ENCODE peak calls at places on chromosome 3, in six cellular contexts. B is psoas muscle, N is GM12878, L is endodermal cell, A is H1, R is K562. D is an unnamed sample.

GRCh38 chr3:104907507-104907906 is 459.2 kb upstream of the ALCAM start:
- DNase-seq in B (no peak), N (no peak), L (no peak), A (no peak), R (no peak), D (no peak)

GRCh38 chr3:197186887-197187588 is 111.4 kb downstream of the DLG1 start:
- DNase-seq in B (no peak), N (peak), L (no peak), A (no peak), R (peak), D (no peak)

GRCh38 chr3:128497305-128498126 is 4.5 kb upstream of the GATA2 start:
- DNase-seq in B (peak), N (no peak), L (peak), A (no peak), R (peak), D (peak)

GRCh38 chr3:188123170-188123920 is 30.6 kb upstream of the LPP start:
- DNase-seq in B (no peak), N (no peak), L (no peak), A (no peak), R (no peak), D (no peak)

GRCh38 chr3:5006755-5007202 is 27.5 kb downstream of the BHLHE40 start:
- DNase-seq in B (no peak), N (peak), L (peak), A (no peak), R (no peak), D (peak)

GRCh38 chr3:78496458-78496857 is 1271.3 kb downstream of the ROBO1 start:
- DNase-seq in B (no peak), N (no peak), L (no peak), A (no peak), R (no peak), D (no peak)

GRCh38 chr3:78459751-78460150 is 1308.0 kb downstream of the ROBO1 start:
- DNase-seq in B (no peak), N (no peak), L (no peak), A (no peak), R (no peak), D (no peak)

GRCh38 chr3:135869439-135870105 is 96.0 kb upstream of the PPP2R3A start:
- DNase-seq in B (no peak), N (no peak), L (no peak), A (no peak), R (no peak), D (no peak)

GRCh38 chr3:48709051-48709461 is 8.0 kb downstream of the IP6K2 start:
- DNase-seq in B (no peak), N (no peak), L (no peak), A (no peak), R (no peak), D (no peak)

GRCh38 chr3:100833483-100833882 is 124.2 kb downstream of the TFG start:
- DNase-seq in B (no peak), N (no peak), L (no peak), A (no peak), R (no peak), D (no peak)

GRCh38 chr3:14549256-14549931 is 9.3 kb upstream of the GRIP2 start:
- DNase-seq in B (peak), N (no peak), L (no peak), A (no peak), R (peak), D (no peak)

GRCh38 chr3:33392703-33393125 is 47.5 kb downstream of the UBP1 start:
- DNase-seq in B (no peak), N (no peak), L (no peak), A (no peak), R (no peak), D (no peak)

GRCh38 chr3:16059700-16060357 is 114.7 kb upstream of the GALNT15 start:
- DNase-seq in B (no peak), N (no peak), L (no peak), A (no peak), R (no peak), D (no peak)

GRCh38 chr3:134453631-134454030 is 32.2 kb downstream of the ANAPC13 start:
- DNase-seq in B (no peak), N (no peak), L (peak), A (peak), R (peak), D (peak)

GRCh38 chr3:170145278-170145677 is 36.3 kb downstream of the PHC3 start:
- DNase-seq in B (no peak), N (no peak), L (no peak), A (no peak), R (no peak), D (no peak)

GRCh38 chr3:42387802-42388651 is 22.4 kb downstream of the LYZL4 start:
- DNase-seq in B (no peak), N (no peak), L (no peak), A (no peak), R (no peak), D (no peak)

GRCh38 chr3:66572938-66573710 is 72.3 kb upstream of the LRIG1 start:
- DNase-seq in B (no peak), N (no peak), L (peak), A (peak), R (peak), D (peak)

GRCh38 chr3:106206165-106206564 is 337.4 kb upstream of the CBLB start:
- DNase-seq in B (no peak), N (peak), L (no peak), A (no peak), R (no peak), D (no peak)

GRCh38 chr3:151816091-151816604 is 2.2 kb downstream of the AADAC start:
- DNase-seq in B (no peak), N (no peak), L (peak), A (no peak), R (peak), D (no peak)

GRCh38 chr3:108051005-108051404 is 39.8 kb downstream of the CD47 start:
- DNase-seq in B (no peak), N (no peak), L (no peak), A (no peak), R (no peak), D (no peak)

GRCh38 chr3:186264608-186265400 is 97.2 kb downstream of the DGKG start:
- DNase-seq in B (no peak), N (no peak), L (no peak), A (no peak), R (no peak), D (no peak)

GRCh38 chr3:129001817-129002572 is 891 bp downstream of the EFCC1 start:
- DNase-seq in B (no peak), N (no peak), L (peak), A (no peak), R (no peak), D (no peak)

GRCh38 chr3:63467392-63467791 is 185.1 kb upstream of the SNTN start:
- DNase-seq in B (no peak), N (no peak), L (no peak), A (no peak), R (no peak), D (no peak)

GRCh38 chr3:13002398-13003124 is 70.7 kb downstream of the IQSEC1 start:
- DNase-seq in B (no peak), N (peak), L (peak), A (no peak), R (no peak), D (no peak)

GRCh38 chr3:174440350-174440716 is 418.8 kb upstream of the NAALADL2 start:
- DNase-seq in B (no peak), N (no peak), L (no peak), A (no peak), R (no peak), D (no peak)

GRCh38 chr3:8532251-8532831 is 30.7 kb downstream of the LMCD1 start:
- DNase-seq in B (peak), N (no peak), L (peak), A (no peak), R (no peak), D (no peak)

GRCh38 chr3:126350502-126351085 is 6.6 kb downstream of the KLF15 start:
- DNase-seq in B (peak), N (no peak), L (no peak), A (no peak), R (no peak), D (peak)

GRCh38 chr3:39378957-39379777 is 4.0 kb upstream of the SLC25A38 start:
- DNase-seq in B (no peak), N (no peak), L (no peak), A (no peak), R (no peak), D (no peak)

GRCh38 chr3:195075941-195076875 is 194.8 kb downstream of the XXYLT1 start:
- DNase-seq in B (peak), N (no peak), L (no peak), A (no peak), R (no peak), D (no peak)

GRCh38 chr3:151067158-151067557 is 18.3 kb upstream of the MED12L start:
- DNase-seq in B (no peak), N (no peak), L (peak), A (no peak), R (no peak), D (no peak)

GRCh38 chr3:47475029-47475569 is 642 bp downstream of the SCAP start:
- DNase-seq in B (no peak), N (no peak), L (no peak), A (no peak), R (peak), D (peak)

GRCh38 chr3:46778101-46778500 is 60.4 kb upstream of the PRSS50 start:
- DNase-seq in B (no peak), N (no peak), L (no peak), A (no peak), R (no peak), D (no peak)

GRCh38 chr3:40843208-40843624 is 318.5 kb downstream of the ZNF621 start:
- DNase-seq in B (no peak), N (no peak), L (no peak), A (no peak), R (no peak), D (no peak)

GRCh38 chr3:36434682-36435426 is 54.5 kb downstream of the STAC start:
- DNase-seq in B (no peak), N (no peak), L (no peak), A (no peak), R (no peak), D (no peak)

GRCh38 chr3:50340404-50341329 is at the start of gene RASSF1:
- DNase-seq in B (peak), N (no peak), L (peak), A (no peak), R (peak), D (no peak)

GRCh38 chr3:112931737-112932521 is 43.0 kb downstream of the CD200R1 start:
- DNase-seq in B (peak), N (no peak), L (no peak), A (no peak), R (no peak), D (no peak)

GRCh38 chr3:124082343-124082742 is 90.4 kb upstream of the ROPN1 start:
- DNase-seq in B (no peak), N (no peak), L (no peak), A (no peak), R (no peak), D (no peak)
- TF ChIP-seq CTCF in B (no peak), N (no peak), L (no peak), A (no peak), R (no peak), D (no peak)

DNA sequence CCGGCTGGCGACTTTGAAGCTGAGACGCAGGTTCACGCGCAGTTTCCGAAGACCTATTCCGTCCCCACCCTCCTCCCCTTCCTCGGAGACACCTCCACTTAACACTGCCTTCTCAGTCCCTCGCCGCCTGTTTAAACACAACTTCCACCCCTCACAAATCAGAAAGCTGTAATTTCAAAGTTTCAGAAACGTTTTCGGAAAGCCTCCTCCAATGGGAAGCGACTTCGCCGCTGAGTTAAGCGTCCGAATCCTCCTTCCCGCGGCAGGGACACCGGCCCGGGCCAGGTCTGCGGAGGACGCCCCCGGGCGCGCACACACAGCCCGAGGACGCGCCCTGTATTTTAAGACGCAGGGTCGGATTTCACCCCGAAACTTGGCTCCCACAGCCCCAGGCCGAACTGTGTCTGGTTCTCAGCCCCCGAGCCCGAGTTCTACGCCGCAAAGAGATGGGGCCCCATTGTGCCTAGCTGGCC is 554 bp upstream of the LRRN1 start:
- DNase-seq in B (peak), N (no peak), L (peak), A (peak), R (no peak), D (peak)
- H3K27ac ChIP-seq in B (peak), N (no peak), L (peak), A (peak), R (no peak), D (peak)

DNA sequence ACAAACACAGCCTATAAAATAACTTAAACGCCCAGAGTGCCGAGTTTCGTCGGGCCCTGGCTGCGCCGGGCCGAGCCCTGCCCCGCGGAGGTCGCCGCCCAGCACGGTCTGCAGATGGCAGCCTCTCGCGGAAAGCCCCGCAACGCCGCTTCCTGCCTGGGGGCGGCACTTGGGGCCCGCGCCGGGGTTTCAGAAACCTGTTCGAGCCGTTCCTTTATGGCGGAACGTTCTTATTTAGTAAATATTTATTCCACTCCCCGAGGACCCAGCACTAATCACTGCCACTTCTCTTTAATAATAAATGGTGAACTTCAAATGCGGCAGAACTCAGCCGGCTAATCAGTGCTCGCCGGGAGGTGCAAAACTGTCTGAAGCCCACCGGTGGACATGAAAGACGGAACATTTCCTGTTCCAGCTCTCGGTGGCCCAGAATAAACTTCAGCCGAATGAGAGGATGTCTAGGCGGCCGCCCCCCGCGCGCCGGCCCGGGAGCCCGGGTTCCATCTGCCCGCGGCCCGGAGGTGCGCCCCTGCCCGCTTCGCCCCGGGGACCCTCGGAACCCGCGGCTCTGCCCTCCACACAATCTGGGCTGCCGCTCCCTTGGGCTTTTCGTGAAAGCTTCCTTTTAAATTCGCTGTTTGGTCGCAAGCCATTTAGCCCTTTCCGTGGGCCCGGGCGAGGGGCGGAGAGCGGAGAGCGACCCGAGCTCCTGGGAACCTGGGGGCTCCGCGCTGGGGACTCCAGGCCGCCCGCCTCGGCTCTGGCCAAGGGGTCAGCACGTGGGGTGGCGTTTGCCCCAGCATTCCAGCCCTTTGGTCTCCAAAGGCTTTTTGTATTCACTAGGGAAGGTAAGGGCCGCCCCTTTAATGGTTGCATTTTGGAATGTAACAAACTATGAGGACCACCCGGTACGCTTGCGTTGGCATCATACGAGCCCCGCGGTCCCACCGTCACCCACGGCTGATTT is 110.8 kb upstream of the ATP11B start:
- DNase-seq in B (peak), N (peak), L (peak), A (no peak), R (peak), D (peak)
- TF ChIP-seq CTCF in B (peak), N (peak), L (peak), A (peak), R (peak), D (peak)

GRCh38 chr3:30683769-30684168 is 77.4 kb downstream of the TGFBR2 start:
- DNase-seq in B (no peak), N (no peak), L (no peak), A (no peak), R (no peak), D (no peak)
- H3K27ac ChIP-seq in B (no peak), N (no peak), L (no peak), A (no peak), R (no peak), D (no peak)

DNA sequence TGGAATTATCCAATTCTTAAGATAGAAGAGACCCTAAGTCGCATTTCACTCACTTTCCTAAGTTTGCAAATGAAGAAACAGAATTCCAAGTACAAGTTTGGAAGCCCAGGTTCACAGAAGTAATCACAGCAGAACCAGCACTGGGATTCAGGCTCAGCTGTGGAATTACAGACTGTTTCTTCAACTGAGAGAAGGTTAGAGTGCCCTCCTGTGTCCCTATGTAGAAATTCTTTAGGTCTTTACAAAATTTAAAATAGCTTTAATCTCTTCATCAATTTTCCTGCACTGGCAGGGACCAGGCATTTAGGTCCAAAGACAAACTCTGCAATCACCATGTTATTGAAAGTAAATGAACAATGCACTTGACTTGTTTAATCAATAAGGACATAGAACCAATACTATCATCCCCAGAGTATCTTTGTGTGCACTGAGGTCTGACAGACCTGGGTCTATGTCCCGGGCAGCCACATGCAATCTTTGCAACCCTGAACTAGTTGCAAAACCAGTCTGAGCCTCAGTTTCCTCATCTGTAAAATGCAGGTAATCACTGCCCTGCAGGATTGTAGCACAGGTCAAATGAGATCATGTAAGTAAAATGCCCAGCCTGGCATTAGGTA is 96.3 kb upstream of the ZBED2 start:
- DNase-seq in B (no peak), N (no peak), L (no peak), A (no peak), R (no peak), D (no peak)
- TF ChIP-seq CTCF in B (peak), N (peak), L (peak), A (peak), R (peak), D (peak)

DNA sequence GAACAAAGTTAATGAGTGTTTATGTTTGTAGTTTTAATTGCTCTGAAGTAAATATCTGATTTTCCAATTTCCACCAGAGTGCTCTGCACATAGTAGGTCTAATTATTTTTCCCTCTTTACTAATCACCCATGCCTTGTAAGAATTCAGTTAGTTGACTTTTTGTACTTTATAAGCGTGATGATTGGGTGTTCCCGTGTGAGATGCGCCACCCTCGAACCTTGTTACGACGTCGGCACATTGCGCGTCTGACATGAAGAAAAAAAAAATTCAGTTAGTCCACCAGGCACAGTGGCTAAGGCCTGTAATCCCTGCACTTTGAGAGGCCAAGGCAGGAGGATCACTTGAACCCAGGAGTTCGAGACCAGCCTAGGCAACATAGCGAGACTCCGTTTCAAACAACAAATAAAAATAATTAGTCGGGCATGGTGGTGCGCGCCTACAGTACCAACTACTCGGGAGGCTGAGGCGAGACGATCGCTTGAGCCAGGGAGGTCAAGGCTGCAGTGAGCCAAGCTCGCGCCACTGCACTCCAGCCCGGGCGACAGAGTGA is 507 bp upstream of the VHL start:
- DNase-seq in B (peak), N (no peak), L (no peak), A (no peak), R (no peak), D (no peak)
- H3K27ac ChIP-seq in B (peak), N (no peak), L (no peak), A (no peak), R (peak), D (peak)

GRCh38 chr3:34886443-34886842 is 752.9 kb upstream of the ARPP21 start:
- DNase-seq in B (no peak), N (no peak), L (no peak), A (no peak), R (no peak), D (peak)

GRCh38 chr3:34890247-34890646 is 749.1 kb upstream of the ARPP21 start:
- DNase-seq in B (no peak), N (no peak), L (no peak), A (no peak), R (no peak), D (no peak)

GRCh38 chr3:34889641-34890040 is 749.7 kb upstream of the ARPP21 start:
- DNase-seq in B (no peak), N (no peak), L (no peak), A (no peak), R (no peak), D (no peak)
- TF ChIP-seq CTCF in B (no peak), N (no peak), L (no peak), A (no peak), R (no peak), D (no peak)

GRCh38 chr3:29426302-29427226 is 145.7 kb downstream of the RBMS3 start:
- DNase-seq in B (no peak), N (no peak), L (no peak), A (no peak), R (no peak), D (no peak)

GRCh38 chr3:29427266-29428103 is 146.6 kb downstream of the RBMS3 start:
- DNase-seq in B (no peak), N (no peak), L (no peak), A (no peak), R (no peak), D (no peak)

GRCh38 chr3:29430558-29430971 is 149.7 kb downstream of the RBMS3 start:
- DNase-seq in B (no peak), N (no peak), L (no peak), A (no peak), R (no peak), D (no peak)

GRCh38 chr3:29429055-29429454 is 148.2 kb downstream of the RBMS3 start:
- DNase-seq in B (no peak), N (no peak), L (no peak), A (no peak), R (no peak), D (no peak)
- H3K27ac ChIP-seq in B (peak), N (no peak), L (no peak), A (no peak), R (no peak), D (no peak)

DNA sequence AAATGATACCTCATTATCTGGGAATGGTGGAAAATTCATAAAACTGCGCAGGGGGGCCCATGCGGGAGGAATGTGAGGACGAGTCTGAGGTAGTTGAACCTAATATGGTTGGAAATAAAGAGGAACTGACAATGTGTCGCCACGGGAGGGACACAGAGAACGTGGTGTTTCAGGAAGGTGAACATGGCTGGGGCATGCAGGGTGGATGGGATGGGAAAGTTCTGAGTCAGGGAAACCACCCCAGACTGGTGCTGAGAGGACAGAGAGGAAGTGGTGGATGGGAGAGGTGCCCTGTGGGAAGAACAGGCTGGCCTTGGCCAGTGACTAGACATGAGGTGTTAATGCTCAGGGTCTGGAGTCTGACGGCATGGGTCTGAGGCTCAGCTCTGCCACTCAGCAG is 137.1 kb upstream of the WNT5A start:
- DNase-seq in B (no peak), N (peak), L (no peak), A (no peak), R (no peak), D (no peak)
- TF ChIP-seq CTCF in B (no peak), N (no peak), L (no peak), A (no peak), R (no peak), D (no peak)

D was measured in WERI-Rb-1.